ENCODE peak calls at places on chromosomes 13 and 19, in seven cellular contexts. H, J, L, R, T, C and N are unnamed samples.

GRCh38 chr13:21749410-21749809 is 78.5 kb downstream of the FGF9 start:
- DNase-seq in T (no peak), H (no peak), C (no peak), R (no peak), L (no peak), J (peak), N (no peak)

GRCh38 chr13:50437252-50437651 is 406.2 kb downstream of the DLEU7 start:
- DNase-seq in C (no peak), H (no peak), R (no peak), J (peak), T (no peak), L (no peak), N (no peak)

GRCh38 chr19:2650515-2650914 is 52.0 kb downstream of the GNG7 start:
- DNase-seq in C (no peak), J (no peak), L (no peak), R (no peak), H (no peak), T (no peak), N (peak)

GRCh38 chr13:79869326-79869725 is 388.4 kb downstream of the NDFIP2 start:
- DNase-seq in R (no peak), C (no peak), T (no peak), L (no peak), H (no peak), J (peak), N (no peak)

GRCh38 chr13:54144809-54145208 is 1116.2 kb downstream of the OLFM4 start:
- DNase-seq in H (no peak), R (peak), J (no peak), T (no peak), C (no peak), L (no peak), N (no peak)

GRCh38 chr19:15297416-15298224 is 34.7 kb downstream of the BRD4 start:
- DNase-seq in C (peak), H (no peak), L (no peak), J (peak), T (peak), R (no peak), N (no peak)

GRCh38 chr13:83265279-83265678 is 617.0 kb downstream of the SLITRK1 start:
- DNase-seq in H (no peak), T (no peak), R (no peak), C (no peak), J (no peak), L (no peak), N (no peak)

GRCh38 chr19:44891016-44891882 is at the start of gene TOMM40:
- DNase-seq in J (peak), H (peak), C (no peak), T (no peak), L (no peak), R (peak), N (no peak)

GRCh38 chr13:103291693-103292572 is 225.7 kb upstream of the SLC10A2 start:
- DNase-seq in L (no peak), J (no peak), C (no peak), T (no peak), R (peak), H (no peak), N (no peak)

GRCh38 chr13:45859682-45860081 is 8.1 kb upstream of the SIAH3 start:
- DNase-seq in T (no peak), C (no peak), H (no peak), L (no peak), R (peak), J (no peak), N (no peak)

GRCh38 chr19:49425178-49425577 is at the start of gene GFY:
- DNase-seq in R (no peak), J (no peak), L (no peak), T (no peak), H (no peak), C (no peak), N (no peak)

GRCh38 chr13:100149389-100149788 is 60.5 kb downstream of the PCCA start:
- DNase-seq in R (no peak), J (no peak), L (no peak), C (no peak), H (no peak), T (no peak), N (no peak)

GRCh38 chr19:37511821-37512220 is 5.1 kb downstream of the ZNF793 start:
- DNase-seq in C (no peak), L (no peak), T (no peak), R (no peak), J (no peak), H (no peak), N (no peak)

GRCh38 chr13:51636349-51636890 is 52.2 kb downstream of the WDFY2 start:
- DNase-seq in R (no peak), C (no peak), T (no peak), J (no peak), H (no peak), L (no peak), N (no peak)

GRCh38 chr13:42151781-42152180 is 103.3 kb downstream of the DGKH start:
- DNase-seq in L (no peak), J (no peak), R (no peak), C (no peak), T (no peak), H (no peak), N (no peak)

GRCh38 chr13:92461402-92461801 is 765.2 kb upstream of the GPC6 start:
- DNase-seq in L (no peak), T (no peak), R (peak), C (no peak), H (no peak), J (no peak), N (no peak)

GRCh38 chr13:105363747-105364177 is 1171.7 kb downstream of the EFNB2 start:
- DNase-seq in J (no peak), R (peak), T (no peak), L (no peak), C (no peak), H (no peak), N (no peak)

GRCh38 chr19:8262431-8262830 is 45.7 kb downstream of the CD320 start:
- DNase-seq in J (no peak), H (no peak), L (no peak), C (no peak), T (peak), R (no peak), N (peak)

GRCh38 chr19:47608074-47608907 is 643 bp upstream of the BICRA start:
- DNase-seq in R (peak), J (peak), L (peak), T (peak), C (peak), H (peak), N (peak)

DNA sequence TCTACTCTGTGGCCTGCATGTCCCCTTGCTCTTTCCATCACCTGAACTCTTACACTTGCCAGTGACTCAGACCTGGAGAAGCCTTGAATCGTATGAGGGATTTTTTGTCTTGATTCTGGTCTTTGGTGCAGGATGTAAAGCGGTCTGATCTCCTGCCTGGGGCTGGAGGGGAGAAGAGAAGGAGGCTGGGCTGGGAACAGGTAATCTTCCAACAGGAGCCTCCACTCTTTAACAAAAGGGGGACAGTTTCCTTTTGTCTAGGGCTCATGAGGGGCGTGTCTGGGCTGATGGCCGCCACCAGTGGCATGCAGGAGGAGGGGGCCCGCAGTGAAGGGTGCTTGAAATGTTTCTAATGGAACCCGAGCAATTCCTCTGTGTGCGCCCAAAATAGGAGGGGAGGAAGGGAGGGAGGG is 24.7 kb downstream of the NFIX start:
- DNase-seq in J (peak), L (no peak), R (peak), C (no peak), H (no peak), T (no peak), N (no peak)
- H3K27ac ChIP-seq in J (peak), L (no peak), R (no peak), C (peak), H (peak), T (peak), N (peak)

DNA sequence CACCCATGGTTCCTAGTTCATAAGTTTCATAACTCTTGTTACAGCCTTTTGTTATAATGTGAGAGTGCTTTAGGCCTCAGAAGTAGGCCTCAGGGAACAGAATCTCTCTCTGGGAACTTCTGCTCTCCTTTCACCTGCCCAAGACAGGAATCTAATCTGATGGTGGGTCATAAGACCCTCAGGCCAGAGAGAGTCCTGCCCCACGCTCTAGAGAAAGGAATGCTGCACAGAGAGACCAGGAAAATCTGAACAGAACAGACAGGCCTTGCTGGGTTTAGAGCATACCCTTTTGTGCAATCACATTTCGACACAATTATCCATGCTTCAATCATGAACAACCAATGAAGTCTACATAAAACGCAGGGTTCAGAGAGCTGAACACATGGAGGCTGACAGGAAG is 3.4 kb upstream of the DIAPH3 start:
- DNase-seq in R (no peak), L (no peak), C (no peak), J (no peak), T (no peak), H (no peak), N (no peak)
- H3K27ac ChIP-seq in R (no peak), L (no peak), C (no peak), J (no peak), T (no peak), H (no peak), N (no peak)

GRCh38 chr13:34993470-34993869 is 51.4 kb downstream of the NBEA start:
- DNase-seq in J (no peak), C (no peak), L (no peak), H (no peak), T (no peak), R (no peak), N (no peak)

GRCh38 chr13:34990399-34991224 is 48.5 kb downstream of the NBEA start:
- DNase-seq in J (no peak), H (no peak), L (no peak), C (no peak), T (no peak), R (no peak), N (no peak)

GRCh38 chr13:34988330-34988791 is 46.3 kb downstream of the NBEA start:
- DNase-seq in C (no peak), H (no peak), L (no peak), J (no peak), T (no peak), R (no peak), N (no peak)
- H3K27ac ChIP-seq in C (no peak), H (no peak), L (no peak), J (no peak), T (no peak), R (no peak), N (no peak)

GRCh38 chr19:18223860-18224524 is 2.2 kb downstream of the PDE4C start:
- DNase-seq in J (no peak), T (peak), R (peak), L (no peak), H (peak), C (peak), N (peak)
- H3K27ac ChIP-seq in J (peak), T (peak), R (no peak), L (no peak), H (peak), C (no peak), N (peak)

DNA sequence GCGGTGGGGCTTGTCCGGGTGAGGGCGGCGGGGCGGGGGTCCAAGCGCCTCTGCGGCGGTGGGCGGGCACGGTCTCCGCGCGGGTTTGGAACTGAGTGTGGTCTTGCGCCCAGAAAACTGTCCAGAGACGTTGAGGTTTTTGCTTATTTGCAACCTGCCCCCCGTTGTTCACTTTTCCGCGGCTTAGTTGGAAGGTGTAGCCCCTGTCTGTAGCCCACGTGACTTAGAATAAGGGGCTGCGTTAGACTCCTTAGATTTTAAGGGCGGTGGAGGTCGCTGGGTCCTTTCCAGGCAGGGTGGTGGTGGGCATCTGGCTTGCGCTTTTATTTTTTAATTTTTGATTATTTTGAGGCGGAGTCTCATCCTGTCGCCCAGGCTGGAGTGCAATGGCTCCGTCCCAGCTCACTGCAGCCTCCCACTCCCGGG is 750 bp downstream of the RPS15 start:
- DNase-seq in C (no peak), R (peak), L (no peak), J (no peak), H (no peak), T (no peak), N (no peak)
- H3K27ac ChIP-seq in C (no peak), R (peak), L (peak), J (peak), H (peak), T (peak), N (peak)